ENCODE peak calls at places on chromosome 18, in six cellular contexts. S is adrenal gland, L is activated B cell treated with CpG ODN at 0.5 μM for 24 hours, A is SK-N-SH, P is choroid plexus epithelial cell, O is heart left ventricle. M is an unnamed sample.

GRCh38 chr18:80246656-80247402 is 485 bp downstream of the PARD6G start:
- DNase-seq in S (peak), L (no peak), A (peak), P (no peak), O (no peak), M (peak)

GRCh38 chr18:60549338-60549960 is 176.9 kb upstream of the MC4R start:
- DNase-seq in S (peak), L (no peak), A (peak), P (peak), O (no peak), M (peak)

GRCh38 chr18:6653880-6654279 is 75.6 kb upstream of the ARHGAP28 start:
- DNase-seq in S (no peak), L (no peak), A (no peak), P (no peak), O (no peak), M (no peak)

GRCh38 chr18:9642799-9643445 is 28.6 kb upstream of the PPP4R1 start:
- DNase-seq in S (no peak), L (no peak), A (no peak), P (peak), O (no peak), M (no peak)

GRCh38 chr18:9647496-9648323 is 33.4 kb upstream of the PPP4R1 start:
- DNase-seq in S (no peak), L (no peak), A (no peak), P (peak), O (no peak), M (no peak)

GRCh38 chr18:74006160-74006559 is 141.5 kb downstream of the FBXO15 start:
- DNase-seq in S (no peak), L (no peak), A (no peak), P (no peak), O (no peak), M (no peak)

GRCh38 chr18:36850527-36851201 is 21.7 kb downstream of the KIAA1328 start:
- DNase-seq in S (peak), L (no peak), A (no peak), P (peak), O (no peak), M (no peak)

GRCh38 chr18:37534627-37535026 is 31.0 kb downstream of the CELF4 start:
- DNase-seq in S (no peak), L (no peak), A (peak), P (no peak), O (no peak), M (no peak)

GRCh38 chr18:39681061-39681460 is 2115.5 kb upstream of the CELF4 start:
- DNase-seq in S (no peak), L (no peak), A (peak), P (peak), O (no peak), M (no peak)

GRCh38 chr18:37668971-37669747 is 103.6 kb upstream of the CELF4 start:
- DNase-seq in S (no peak), L (no peak), A (peak), P (no peak), O (no peak), M (no peak)

GRCh38 chr18:75162467-75162866 is 46.5 kb downstream of the PTGR3 start:
- DNase-seq in S (no peak), L (no peak), A (no peak), P (peak), O (peak), M (no peak)

GRCh38 chr18:13381907-13382682 is 163.5 kb downstream of the LDLRAD4 start:
- DNase-seq in S (peak), L (no peak), A (peak), P (peak), O (peak), M (peak)

GRCh38 chr18:76351961-76352581 is 143.0 kb downstream of the ZNF516 start:
- DNase-seq in S (no peak), L (no peak), A (peak), P (peak), O (peak), M (no peak)

GRCh38 chr18:37499008-37499407 is 66.6 kb downstream of the CELF4 start:
- DNase-seq in S (no peak), L (no peak), A (no peak), P (no peak), O (no peak), M (no peak)

GRCh38 chr18:9775172-9775571 is 67.1 kb downstream of the RAB31 start:
- DNase-seq in S (no peak), L (no peak), A (no peak), P (peak), O (no peak), M (no peak)

GRCh38 chr18:23977709-23978483 is 36.7 kb upstream of the TTC39C start:
- DNase-seq in S (no peak), L (no peak), A (no peak), P (no peak), O (no peak), M (peak)

GRCh38 chr18:489244-490023 is 11.1 kb downstream of the COLEC12 start:
- DNase-seq in S (no peak), L (no peak), A (no peak), P (peak), O (no peak), M (no peak)

GRCh38 chr18:13831864-13832508 is 8.0 kb downstream of the MC5R start:
- DNase-seq in S (no peak), L (no peak), A (no peak), P (no peak), O (no peak), M (no peak)

GRCh38 chr18:12597775-12598174 is 60.1 kb downstream of the SPIRE1 start:
- DNase-seq in S (no peak), L (no peak), A (no peak), P (peak), O (peak), M (no peak)

GRCh38 chr18:63098014-63098981 is 221.3 kb downstream of the BCL2 start:
- DNase-seq in S (no peak), L (no peak), A (no peak), P (no peak), O (no peak), M (peak)

GRCh38 chr18:79740741-79741700 is 56.7 kb upstream of the KCNG2 start:
- DNase-seq in S (no peak), L (no peak), A (no peak), P (peak), O (no peak), M (no peak)

GRCh38 chr18:39051013-39051412 is 1485.4 kb upstream of the CELF4 start:
- DNase-seq in S (no peak), L (no peak), A (no peak), P (no peak), O (no peak), M (no peak)

GRCh38 chr18:9827211-9827855 is 58.4 kb upstream of the TXNDC2 start:
- DNase-seq in S (no peak), L (no peak), A (no peak), P (no peak), O (no peak), M (no peak)

GRCh38 chr18:56836173-56836572 is 185.0 kb downstream of the WDR7 start:
- DNase-seq in S (no peak), L (no peak), A (no peak), P (no peak), O (no peak), M (no peak)

GRCh38 chr18:5530623-5531022 is 13.2 kb downstream of the EPB41L3 start:
- DNase-seq in S (no peak), L (no peak), A (no peak), P (no peak), O (no peak), M (no peak)

GRCh38 chr18:13440277-13441248 is 222.0 kb downstream of the LDLRAD4 start:
- DNase-seq in S (no peak), L (no peak), A (no peak), P (peak), O (no peak), M (no peak)

GRCh38 chr18:23710068-23710527 is 20.8 kb downstream of the LAMA3 start:
- DNase-seq in S (no peak), L (no peak), A (no peak), P (peak), O (no peak), M (no peak)

DNA sequence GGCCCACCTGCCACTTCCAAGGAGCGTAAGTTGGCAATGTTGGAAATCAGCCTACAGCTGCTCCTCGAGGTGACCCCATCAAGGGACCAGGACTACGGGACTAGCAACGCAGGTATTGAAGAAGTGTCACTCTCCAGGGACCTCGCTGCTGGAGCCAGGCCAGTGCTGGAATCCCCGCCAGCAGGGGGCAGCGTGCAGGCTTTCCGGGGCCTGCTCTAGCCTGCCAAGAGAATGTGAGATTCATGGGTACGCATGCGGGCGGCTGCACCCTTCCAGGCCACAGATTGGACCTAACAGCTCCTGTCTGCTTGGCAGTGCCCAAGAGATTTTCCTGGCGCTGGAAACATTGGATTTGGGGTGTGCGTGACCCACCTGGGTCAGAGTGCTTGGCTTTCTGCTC is 182.8 kb upstream of the RAB12 start:
- DNase-seq in S (no peak), L (no peak), A (no peak), P (no peak), O (no peak), M (peak)
- TF ChIP-seq CTCF in S (no peak), L (no peak), A (peak), P (peak), O (peak), M (peak)

DNA sequence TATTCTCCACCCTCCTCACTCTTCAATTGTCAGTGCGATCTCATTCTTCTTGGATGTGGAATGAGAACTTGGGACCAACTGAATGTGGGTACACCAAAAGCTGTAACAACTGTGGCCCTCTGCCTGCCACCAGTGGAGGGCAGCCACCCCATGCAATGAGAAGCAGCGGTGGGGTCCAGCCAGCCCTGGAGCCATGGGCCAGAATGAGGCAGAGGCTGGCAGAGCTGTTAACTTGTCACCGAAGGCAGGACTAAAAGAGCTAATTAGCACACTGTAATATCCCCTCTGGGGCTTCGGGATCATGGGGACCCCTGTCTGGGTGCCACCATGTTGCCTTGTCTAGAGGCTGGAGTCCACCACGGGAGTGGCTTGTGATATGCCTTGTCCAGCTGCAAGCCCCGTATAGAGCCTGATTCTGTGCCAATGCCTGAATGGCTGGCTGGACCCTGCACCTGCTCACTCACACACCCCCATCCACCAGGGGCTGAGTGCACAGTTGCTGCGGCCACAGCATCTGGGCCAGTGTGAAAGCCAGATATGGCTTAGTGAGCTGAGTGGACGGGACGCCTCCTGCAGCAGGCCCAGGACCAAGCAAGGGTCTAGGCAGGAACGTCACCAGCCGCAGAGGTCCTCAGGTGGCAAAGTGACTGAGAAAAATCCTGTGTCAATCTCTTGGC is 680.5 kb downstream of the DSC3 start:
- DNase-seq in S (no peak), L (no peak), A (no peak), P (no peak), O (no peak), M (no peak)
- TF ChIP-seq CTCF in S (no peak), L (no peak), A (no peak), P (no peak), O (no peak), M (no peak)

DNA sequence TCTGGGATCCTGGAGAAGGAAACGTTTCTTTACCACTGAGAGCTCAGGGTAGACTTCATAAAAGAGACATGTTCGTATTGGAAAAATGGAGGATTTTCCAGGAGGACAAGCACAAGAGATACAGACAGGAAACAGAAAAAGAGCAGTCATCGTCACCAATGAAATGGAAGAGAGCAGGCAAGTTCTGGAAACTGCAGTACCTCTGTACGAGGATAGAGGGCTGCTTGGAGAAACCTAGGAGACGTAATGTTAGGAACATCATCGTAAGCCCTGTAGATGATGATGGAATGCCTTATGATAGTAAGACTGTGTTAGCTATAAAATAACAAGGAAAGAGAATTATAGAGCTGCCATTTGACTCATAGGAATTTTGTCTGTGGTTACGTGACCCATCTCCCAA is 121.1 kb upstream of the KLHL14 start:
- DNase-seq in S (no peak), L (no peak), A (peak), P (peak), O (no peak), M (no peak)
- TF ChIP-seq CTCF in S (no peak), L (no peak), A (peak), P (peak), O (no peak), M (no peak)

DNA sequence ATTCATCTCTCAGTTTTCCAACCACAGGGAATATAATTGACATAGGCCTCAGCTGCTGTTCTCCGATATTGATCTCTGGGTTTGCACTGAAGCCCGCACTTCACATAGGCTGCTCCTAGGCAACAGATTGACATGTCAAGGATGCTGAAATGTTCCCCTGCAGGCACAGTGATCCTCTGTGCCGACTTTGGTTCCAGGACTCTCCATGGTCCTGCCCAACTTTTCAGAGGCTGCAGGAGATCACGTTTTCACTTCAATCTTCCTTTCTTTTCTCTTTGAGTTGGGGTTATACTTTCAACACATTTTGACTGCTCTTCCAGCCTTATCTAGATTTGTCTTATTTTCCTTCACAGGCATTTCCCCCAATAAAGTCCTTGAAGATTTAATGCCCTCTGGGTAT is 1361.0 kb downstream of the DSC3 start:
- DNase-seq in S (no peak), L (no peak), A (no peak), P (no peak), O (no peak), M (no peak)
- TF ChIP-seq CTCF in S (no peak), L (no peak), A (no peak), P (no peak), O (no peak), M (no peak)

DNA sequence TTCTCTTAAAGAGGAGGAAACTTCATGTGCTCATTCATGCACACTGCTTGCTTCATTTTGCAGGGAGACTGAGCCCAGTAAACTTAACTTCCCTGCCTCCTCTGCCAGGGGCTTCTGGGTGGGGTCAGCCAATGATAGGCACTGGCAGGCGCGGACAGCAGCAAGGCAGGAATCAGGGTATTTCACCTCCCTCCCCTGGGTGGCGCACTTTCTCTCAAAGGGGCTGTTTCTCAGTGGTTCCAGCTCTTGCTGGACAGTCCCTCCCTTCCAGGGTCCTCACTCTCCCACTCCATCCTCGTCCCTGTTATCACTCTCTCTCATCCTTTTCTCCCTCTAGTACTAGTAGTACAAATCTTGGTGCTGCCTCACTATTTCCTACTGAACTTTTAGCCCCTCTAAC is 320.5 kb upstream of the ZNF521 start:
- DNase-seq in S (no peak), L (no peak), A (no peak), P (no peak), O (no peak), M (no peak)
- TF ChIP-seq CTCF in S (no peak), L (no peak), A (peak), P (peak), O (no peak), M (no peak)

DNA sequence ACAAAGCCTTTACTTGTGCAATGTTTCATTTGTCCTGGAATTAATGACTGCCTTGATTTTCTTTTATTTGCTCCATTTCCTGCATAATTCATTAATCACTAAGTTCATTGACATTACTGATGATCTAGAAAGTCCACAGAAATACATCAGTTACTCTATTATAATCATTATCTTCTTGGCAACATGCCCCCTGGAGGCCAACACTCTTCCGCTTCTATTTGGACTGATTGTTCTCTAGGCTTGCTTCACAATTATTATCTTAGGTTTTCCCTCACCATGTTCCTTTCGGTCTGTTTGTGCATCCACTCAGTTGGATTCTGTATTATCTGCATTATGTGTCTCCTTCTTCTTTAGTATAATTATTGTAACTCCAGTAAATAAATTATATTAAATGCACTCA is 461.0 kb upstream of the CDH2 start:
- DNase-seq in S (no peak), L (no peak), A (no peak), P (peak), O (no peak), M (no peak)
- TF ChIP-seq CTCF in S (no peak), L (no peak), A (peak), P (peak), O (no peak), M (no peak)

GRCh38 chr18:42274488-42275137 is 319.6 kb downstream of the PIK3C3 start:
- DNase-seq in S (no peak), L (no peak), A (peak), P (peak), O (no peak), M (peak)
- TF ChIP-seq CTCF in S (no peak), L (no peak), A (peak), P (peak), O (no peak), M (no peak)

GRCh38 chr18:49859725-49860124 is 46.4 kb upstream of the ACAA2 start:
- DNase-seq in S (no peak), L (no peak), A (no peak), P (no peak), O (no peak), M (no peak)

GRCh38 chr18:49856531-49856930 is 43.2 kb upstream of the ACAA2 start:
- DNase-seq in S (no peak), L (no peak), A (no peak), P (no peak), O (no peak), M (no peak)

GRCh38 chr18:49857708-49858107 is 44.4 kb upstream of the ACAA2 start:
- DNase-seq in S (no peak), L (no peak), A (no peak), P (no peak), O (no peak), M (no peak)

GRCh38 chr18:49858309-49859005 is 45.1 kb upstream of the ACAA2 start:
- DNase-seq in S (peak), L (no peak), A (peak), P (peak), O (peak), M (peak)

DNA sequence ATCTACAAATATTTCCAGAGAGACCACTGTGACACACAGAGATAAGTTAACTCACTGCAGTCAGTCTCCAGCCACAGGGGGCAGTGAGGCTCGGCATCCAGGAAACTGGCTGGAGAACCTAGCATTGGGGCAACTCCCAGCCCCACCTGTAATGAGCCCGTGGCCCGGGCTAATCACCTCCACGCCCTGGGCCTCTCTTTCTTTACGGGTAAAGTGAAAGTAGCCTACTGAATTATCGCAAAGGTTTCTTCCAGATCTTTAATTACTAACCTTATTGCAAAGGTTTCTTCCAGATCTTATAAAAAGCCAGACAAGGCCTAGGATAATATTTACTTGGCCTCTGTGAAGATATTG is 45.6 kb upstream of the ACAA2 start:
- DNase-seq in S (no peak), L (no peak), A (no peak), P (no peak), O (no peak), M (no peak)
- TF ChIP-seq CTCF in S (no peak), L (no peak), A (no peak), P (no peak), O (no peak), M (no peak)